ENCODE peak calls at places on chromosomes 5 and 9, in four cellular contexts. R is HepG2, Y is HEK293T, Q is K562. T is an unnamed sample.

GRCh38 chr9:134475051-134475790 is 149.0 kb downstream of the RXRA start:
- DNase-seq in Y (no peak), Q (no peak), R (no peak), T (no peak)

GRCh38 chr5:76074487-76074886 is 8.7 kb upstream of the SV2C start:
- DNase-seq in Q (peak), R (peak), Y (peak), T (peak)

GRCh38 chr9:70983723-70984280 is 137.6 kb downstream of the TRPM3 start:
- DNase-seq in R (no peak), Q (no peak), Y (no peak), T (no peak)

GRCh38 chr9:86749530-86750275 is 197.6 kb downstream of the GAS1 start:
- DNase-seq in Y (no peak), R (no peak), Q (no peak), T (no peak)

GRCh38 chr9:117470455-117470854 is 55.6 kb upstream of the ASTN2 start:
- DNase-seq in Q (no peak), R (no peak), Y (no peak), T (no peak)

GRCh38 chr5:106849266-106849665 is 821.5 kb downstream of the EFNA5 start:
- DNase-seq in Q (no peak), Y (no peak), R (no peak), T (no peak)

GRCh38 chr9:93697352-93698139 is 121.2 kb downstream of the PHF2 start:
- DNase-seq in Q (no peak), R (no peak), Y (peak), T (no peak)

GRCh38 chr9:92332577-92333287 is 7.0 kb downstream of the CENPP start:
- DNase-seq in Q (no peak), Y (no peak), R (no peak), T (no peak)

GRCh38 chr9:78040726-78041125 is 9.1 kb upstream of the GNAQ start:
- DNase-seq in Y (no peak), Q (no peak), R (no peak), T (no peak)

GRCh38 chr9:95171001-95171400 is 146.5 kb downstream of the FANCC start:
- DNase-seq in Y (no peak), Q (peak), R (no peak), T (no peak)

GRCh38 chr5:9698125-9698848 is 68.1 kb upstream of the TAS2R1 start:
- DNase-seq in Y (no peak), Q (no peak), R (no peak), T (no peak)

GRCh38 chr9:79809477-79809876 is 237.7 kb downstream of the TLE4 start:
- DNase-seq in R (peak), Q (no peak), Y (no peak), T (no peak)

GRCh38 chr5:163867738-163868137 is 362.3 kb downstream of the MAT2B start:
- DNase-seq in Q (no peak), R (no peak), Y (no peak), T (no peak)

GRCh38 chr9:129079829-129080228 is 1.1 kb upstream of the DOLPP1 start:
- DNase-seq in Q (no peak), Y (no peak), R (no peak), T (no peak)

GRCh38 chr5:33257807-33258491 is 182.8 kb upstream of the TARS1 start:
- DNase-seq in R (no peak), Y (no peak), Q (no peak), T (no peak)

GRCh38 chr9:91536211-91536691 is 112.6 kb upstream of the NFIL3 start:
- DNase-seq in Y (peak), Q (no peak), R (peak), T (no peak)

GRCh38 chr9:93649610-93650261 is 73.4 kb downstream of the PHF2 start:
- DNase-seq in R (no peak), Q (no peak), Y (no peak), T (peak)

GRCh38 chr5:14298126-14298847 is 155.1 kb downstream of the TRIO start:
- DNase-seq in Q (no peak), Y (no peak), R (no peak), T (no peak)

GRCh38 chr5:64767959-64768357 is 533 bp downstream of the SREK1IP1 start:
- DNase-seq in Y (peak), Q (peak), R (peak), T (peak)

GRCh38 chr5:124546643-124547042 is 199.8 kb downstream of the ZNF608 start:
- DNase-seq in Q (peak), Y (no peak), R (no peak), T (peak)

GRCh38 chr9:95504053-95504963 is 12.5 kb downstream of the PTCH1 start:
- DNase-seq in Y (no peak), R (peak), Q (peak), T (peak)

GRCh38 chr9:84966876-84967830 is 297.6 kb downstream of the NTRK2 start:
- DNase-seq in Q (no peak), Y (peak), R (peak), T (peak)

GRCh38 chr9:708556-709432 is 132.7 kb upstream of the DMRT1 start:
- DNase-seq in R (peak), Q (no peak), Y (no peak), T (no peak)

GRCh38 chr9:112166176-112167140 is 8.6 kb downstream of the SUSD1 start:
- DNase-seq in Y (no peak), Q (peak), R (peak), T (no peak)

GRCh38 chr9:134243778-134244467 is 79.6 kb upstream of the RNU6ATAC start:
- DNase-seq in Q (no peak), Y (no peak), R (no peak), T (no peak)

GRCh38 chr5:132227485-132228240 is at the start of gene P4HA2:
- DNase-seq in Y (peak), R (peak), Q (peak), T (peak)

GRCh38 chr5:146164382-146164781 is 18.1 kb downstream of the LARS1 start:
- DNase-seq in R (no peak), Q (no peak), Y (no peak), T (no peak)

GRCh38 chr5:65821966-65822365 is 100.0 kb downstream of the NLN start:
- DNase-seq in R (no peak), Y (no peak), Q (no peak), T (no peak)

GRCh38 chr9:106843361-106843760 is 19.6 kb upstream of the ZNF462 start:
- DNase-seq in R (no peak), Q (no peak), Y (no peak), T (no peak)

GRCh38 chr5:141439411-141440141 is 9.3 kb downstream of the PCDHGA12 start:
- DNase-seq in Q (no peak), R (no peak), Y (no peak), T (no peak)

GRCh38 chr9:93181672-93182435 is 2.1 kb upstream of the WNK2 start:
- DNase-seq in R (no peak), Q (no peak), Y (no peak), T (no peak)

GRCh38 chr5:66987949-66988838 is 208.4 kb downstream of the CD180 start:
- DNase-seq in Q (peak), R (peak), Y (peak), T (no peak)

GRCh38 chr5:115068239-115069086 is 101.2 kb downstream of the TRIM36 start:
- DNase-seq in R (peak), Q (peak), Y (no peak), T (no peak)

GRCh38 chr5:88142801-88143692 is 125.6 kb downstream of the TMEM161B start:
- DNase-seq in Y (no peak), R (no peak), Q (no peak), T (no peak)

GRCh38 chr5:32047056-32047455 is 127.1 kb downstream of the GOLPH3 start:
- DNase-seq in Y (no peak), Q (no peak), R (no peak), T (no peak)

GRCh38 chr9:38141751-38142150 is 72.7 kb upstream of the SHB start:
- DNase-seq in Y (no peak), R (no peak), Q (no peak), T (no peak)

GRCh38 chr5:2499917-2500316 is 251.6 kb downstream of the IRX2 start:
- DNase-seq in R (no peak), Q (no peak), Y (no peak), T (no peak)

GRCh38 chr5:2505217-2505616 is 246.3 kb downstream of the IRX2 start:
- DNase-seq in Q (no peak), Y (no peak), R (no peak), T (peak)

GRCh38 chr5:2507611-2508010 is 243.9 kb downstream of the IRX2 start:
- DNase-seq in Q (no peak), Y (no peak), R (no peak), T (no peak)

GRCh38 chr5:2506603-2507002 is 244.9 kb downstream of the IRX2 start:
- DNase-seq in Q (no peak), Y (no peak), R (no peak), T (no peak)

DNA sequence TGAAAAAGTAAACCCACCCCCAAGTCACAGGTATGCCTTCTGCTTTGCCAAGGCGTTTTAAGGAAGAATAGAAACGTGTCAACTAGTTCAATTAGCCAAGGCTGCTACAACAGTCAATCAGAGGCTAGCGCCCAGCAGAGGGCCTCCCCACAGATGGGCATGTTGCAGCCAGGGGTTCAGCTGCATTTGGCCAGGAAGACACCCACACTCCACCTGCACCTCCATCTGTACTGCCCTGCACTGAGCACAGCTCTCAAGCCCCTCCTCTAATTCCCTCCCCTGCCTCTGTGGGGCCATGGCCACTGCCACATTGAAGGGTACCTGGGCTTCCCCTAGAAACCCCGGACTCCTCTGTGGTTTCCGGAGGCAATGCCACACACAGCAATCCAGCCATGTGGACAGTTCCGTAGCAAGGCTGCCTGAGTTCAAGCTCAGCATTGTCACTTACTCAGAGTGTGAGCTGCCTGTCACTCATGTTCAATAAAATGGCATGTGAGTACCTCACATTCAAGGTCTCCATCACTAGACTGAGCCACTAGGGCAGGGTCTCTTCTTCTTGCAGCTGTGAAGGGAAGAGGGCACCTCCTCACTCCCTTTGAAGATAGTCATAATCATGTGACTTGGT is 248.4 kb downstream of the IRX2 start:
- DNase-seq in R (no peak), Y (no peak), Q (no peak), T (no peak)
- TF ChIP-seq ELF4 in R (no peak), Y (no peak), Q (no peak), T (no peak)

GRCh38 chr9:97307091-97307490 is 368 bp upstream of the CCDC180 start:
- DNase-seq in Y (no peak), Q (peak), R (no peak), T (peak)
- TF ChIP-seq ELF4 in Y (no peak), Q (no peak), R (no peak), T (no peak)

GRCh38 chr5:175516933-175517823 is 38.8 kb downstream of the SFXN1 start:
- DNase-seq in Q (no peak), Y (no peak), R (no peak), T (no peak)

GRCh38 chr5:175520873-175521272 is 42.5 kb downstream of the SFXN1 start:
- DNase-seq in Y (no peak), Q (no peak), R (no peak), T (no peak)

GRCh38 chr5:175520321-175520720 is 42.0 kb downstream of the SFXN1 start:
- DNase-seq in Y (no peak), R (no peak), Q (no peak), T (no peak)

GRCh38 chr5:175519006-175519405 is 40.6 kb downstream of the SFXN1 start:
- DNase-seq in Y (no peak), R (no peak), Q (no peak), T (no peak)

GRCh38 chr5:175517824-175518450 is 39.6 kb downstream of the SFXN1 start:
- DNase-seq in R (no peak), Q (peak), Y (no peak), T (no peak)
- TF ChIP-seq ELF4 in R (no peak), Q (no peak), Y (no peak), T (no peak)

DNA sequence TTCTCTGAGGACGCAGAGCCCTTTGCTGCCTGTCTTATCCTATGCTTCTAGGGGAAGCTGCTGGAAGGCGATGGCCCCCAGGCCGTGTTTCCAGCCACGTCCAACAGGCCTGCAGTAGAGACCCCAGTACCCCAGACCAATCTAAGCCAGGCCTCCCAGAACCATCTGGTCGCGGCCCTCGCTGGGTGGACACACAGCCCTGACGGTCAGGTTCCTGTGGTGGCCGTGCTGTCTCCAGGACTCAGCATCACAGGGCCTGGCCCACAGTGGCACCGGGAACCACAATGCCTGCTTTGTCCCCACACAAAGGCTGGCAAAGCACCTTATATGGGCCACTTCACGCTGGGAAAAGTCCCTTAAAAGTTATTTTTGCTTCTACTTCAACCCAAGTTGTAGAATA is 44.5 kb downstream of the SEMA4D start:
- DNase-seq in R (no peak), Q (no peak), Y (no peak), T (no peak)
- TF ChIP-seq ELF4 in R (no peak), Q (no peak), Y (no peak), T (no peak)

DNA sequence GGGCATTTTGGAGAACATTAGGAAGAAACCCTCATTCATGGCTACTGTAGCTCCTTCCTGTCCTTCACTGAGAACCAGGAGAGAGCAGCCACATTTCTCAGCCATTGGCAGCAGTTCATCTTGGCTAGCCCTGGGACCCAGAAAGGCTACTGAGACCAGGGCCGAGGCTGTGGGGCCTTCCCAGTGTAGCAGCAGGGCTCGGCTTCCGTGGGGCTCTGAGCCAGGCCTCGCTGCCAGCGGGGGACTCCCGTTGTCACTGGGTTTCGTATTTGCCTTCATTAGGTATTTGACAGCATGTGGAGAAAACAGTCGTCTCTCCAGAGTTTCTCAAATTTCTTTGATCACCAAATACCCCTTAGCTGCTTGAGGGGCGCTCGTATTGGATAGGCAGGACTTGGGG is 37.3 kb upstream of the PRDM12 start:
- DNase-seq in R (no peak), Y (no peak), Q (no peak), T (no peak)
- TF ChIP-seq ELF4 in R (no peak), Y (no peak), Q (no peak), T (no peak)

DNA sequence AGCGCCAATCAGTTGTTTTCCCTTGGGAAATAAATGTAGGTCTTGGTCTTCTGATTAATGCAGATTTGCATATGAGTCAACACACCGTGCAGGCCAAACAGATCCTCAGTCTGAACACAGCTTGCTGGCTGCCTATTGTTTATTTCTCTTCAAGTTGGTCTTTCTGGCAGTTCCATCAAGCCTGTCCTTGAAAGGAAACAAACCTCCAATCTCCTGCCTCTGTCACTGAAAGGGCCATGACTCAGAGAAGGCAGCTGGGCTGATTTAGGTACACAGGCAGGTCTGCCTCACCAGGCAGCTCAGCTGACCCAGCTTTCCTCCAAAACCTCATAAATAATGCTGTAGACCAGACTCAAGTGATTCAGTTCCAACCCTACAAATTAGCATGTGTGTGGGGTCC is 175.9 kb downstream of the MAN2A1 start:
- DNase-seq in R (peak), Q (peak), Y (no peak), T (no peak)
- TF ChIP-seq ELF4 in R (no peak), Q (no peak), Y (no peak), T (no peak)

DNA sequence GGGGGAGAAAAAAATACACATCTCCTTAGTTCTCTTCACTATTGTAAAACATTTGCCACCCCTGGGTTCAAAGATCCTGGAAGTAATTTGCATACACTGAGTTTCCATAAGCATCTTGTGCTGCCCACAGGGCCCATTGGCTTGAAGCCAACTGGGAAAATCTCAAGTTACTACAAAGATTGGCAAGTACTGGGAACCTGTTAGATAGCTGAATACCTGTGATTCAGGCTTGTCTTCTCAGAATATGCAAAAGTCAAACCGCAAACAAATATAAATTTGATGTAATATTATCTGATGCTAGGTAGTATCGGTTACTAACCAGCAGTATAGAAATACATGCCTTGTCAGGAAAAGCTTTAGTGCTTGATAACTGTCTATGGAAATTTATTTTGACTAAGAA is 156.9 kb upstream of the FST start:
- DNase-seq in Y (no peak), R (no peak), Q (no peak), T (no peak)
- TF ChIP-seq ELF4 in Y (no peak), R (no peak), Q (no peak), T (no peak)

GRCh38 chr5:156824241-156824640 is 25.9 kb upstream of the PPP1R2B start:
- DNase-seq in R (no peak), Q (no peak), Y (no peak), T (no peak)

GRCh38 chr5:156819967-156820581 is 30.0 kb upstream of the PPP1R2B start:
- DNase-seq in Y (no peak), Q (no peak), R (no peak), T (peak)

GRCh38 chr5:156825688-156826087 is 24.4 kb upstream of the PPP1R2B start:
- DNase-seq in R (no peak), Y (no peak), Q (no peak), T (no peak)

GRCh38 chr5:156826150-156826549 is 23.9 kb upstream of the PPP1R2B start:
- DNase-seq in R (no peak), Y (no peak), Q (no peak), T (no peak)

GRCh38 chr5:156824800-156825199 is 25.3 kb upstream of the PPP1R2B start:
- DNase-seq in R (peak), Y (no peak), Q (no peak), T (no peak)
- TF ChIP-seq ELF4 in R (no peak), Y (no peak), Q (no peak), T (no peak)

T was measured in WTC11.